ENCODE peak calls at places on chromosomes 2 and 18, in seven cellular contexts. One of them, this sample, is unnamed.

GRCh38 chr18:54607213-54607934 is 16.3 kb downstream of the DYNAP start:
- DNase-seq in upper lobe of right lung: no peak
- DNase-seq in hepatocyte: peak; percentile 40
- DNase-seq in breast epithelium: peak; percentile 66
- DNase-seq in neural crest cell: no peak
- DNase-seq in kidney epithelial cell: peak; percentile 83
- DNase-seq in heart left ventricle: no peak
- DNase-seq in this sample: no peak

GRCh38 chr2:75547345-75548035 is 13.2 kb downstream of the EVA1A start:
- DNase-seq in upper lobe of right lung: no peak
- DNase-seq in hepatocyte: peak; percentile 30
- DNase-seq in breast epithelium: no peak
- DNase-seq in neural crest cell: no peak
- DNase-seq in kidney epithelial cell: no peak
- DNase-seq in heart left ventricle: no peak
- DNase-seq in this sample: no peak

GRCh38 chr2:237156131-237156856 is 70.6 kb downstream of the COPS8 start:
- DNase-seq in upper lobe of right lung: no peak
- DNase-seq in hepatocyte: peak; percentile 52
- DNase-seq in breast epithelium: no peak
- DNase-seq in neural crest cell: no peak
- DNase-seq in kidney epithelial cell: peak; percentile 35
- DNase-seq in heart left ventricle: peak; percentile 80
- DNase-seq in this sample: no peak

GRCh38 chr2:105378921-105379383 is 19.9 kb downstream of the FHL2 start:
- DNase-seq in upper lobe of right lung: no peak
- DNase-seq in hepatocyte: no peak
- DNase-seq in breast epithelium: no peak
- DNase-seq in neural crest cell: no peak
- DNase-seq in kidney epithelial cell: no peak
- DNase-seq in heart left ventricle: no peak
- DNase-seq in this sample: no peak

GRCh38 chr2:99337931-99338580 is 867 bp downstream of the EIF5B start:
- DNase-seq in upper lobe of right lung: no peak
- DNase-seq in hepatocyte: no peak
- DNase-seq in breast epithelium: no peak
- DNase-seq in neural crest cell: no peak
- DNase-seq in kidney epithelial cell: no peak
- DNase-seq in heart left ventricle: no peak
- DNase-seq in this sample: no peak

GRCh38 chr2:109712746-109713145 is 81.4 kb upstream of the RGPD5 start:
- DNase-seq in upper lobe of right lung: peak; percentile 40
- DNase-seq in hepatocyte: no peak
- DNase-seq in breast epithelium: no peak
- DNase-seq in neural crest cell: no peak
- DNase-seq in kidney epithelial cell: no peak
- DNase-seq in heart left ventricle: no peak
- DNase-seq in this sample: no peak

GRCh38 chr2:178101321-178102079 is 10.7 kb upstream of the RBM45 start:
- DNase-seq in upper lobe of right lung: no peak
- DNase-seq in hepatocyte: no peak
- DNase-seq in breast epithelium: no peak
- DNase-seq in neural crest cell: no peak
- DNase-seq in kidney epithelial cell: no peak
- DNase-seq in heart left ventricle: no peak
- DNase-seq in this sample: no peak

GRCh38 chr2:64025741-64026140 is 6.5 kb upstream of the VPS54 start:
- DNase-seq in upper lobe of right lung: no peak
- DNase-seq in hepatocyte: no peak
- DNase-seq in breast epithelium: no peak
- DNase-seq in neural crest cell: no peak
- DNase-seq in kidney epithelial cell: no peak
- DNase-seq in heart left ventricle: no peak
- DNase-seq in this sample: no peak

GRCh38 chr2:162111958-162112850 is 38.2 kb upstream of the DPP4 start:
- DNase-seq in upper lobe of right lung: no peak
- DNase-seq in hepatocyte: no peak
- DNase-seq in breast epithelium: no peak
- DNase-seq in neural crest cell: no peak
- DNase-seq in kidney epithelial cell: no peak
- DNase-seq in heart left ventricle: no peak
- DNase-seq in this sample: no peak

GRCh38 chr2:18662689-18663088 is 73.3 kb upstream of the NT5C1B start:
- DNase-seq in upper lobe of right lung: no peak
- DNase-seq in hepatocyte: no peak
- DNase-seq in breast epithelium: no peak
- DNase-seq in neural crest cell: no peak
- DNase-seq in kidney epithelial cell: no peak
- DNase-seq in heart left ventricle: no peak
- DNase-seq in this sample: no peak

GRCh38 chr18:3062798-3063563 is 50.0 kb upstream of the LPIN2 start:
- DNase-seq in upper lobe of right lung: peak; percentile 87
- DNase-seq in hepatocyte: peak; percentile 70
- DNase-seq in breast epithelium: no peak
- DNase-seq in neural crest cell: peak; percentile 70
- DNase-seq in kidney epithelial cell: no peak
- DNase-seq in heart left ventricle: peak; percentile 83
- DNase-seq in this sample: peak; percentile 57

GRCh38 chr2:241315879-241316700 is at the start of gene SEPTIN2:
- DNase-seq in upper lobe of right lung: peak; percentile 93
- DNase-seq in hepatocyte: peak; percentile 86
- DNase-seq in breast epithelium: peak; percentile 64
- DNase-seq in neural crest cell: peak; percentile 66
- DNase-seq in kidney epithelial cell: no peak
- DNase-seq in heart left ventricle: peak; percentile 89
- DNase-seq in this sample: peak; percentile 37

GRCh38 chr2:27094353-27094984 is 7.9 kb downstream of the KHK start:
- DNase-seq in upper lobe of right lung: no peak
- DNase-seq in hepatocyte: no peak
- DNase-seq in breast epithelium: no peak
- DNase-seq in neural crest cell: no peak
- DNase-seq in kidney epithelial cell: no peak
- DNase-seq in heart left ventricle: no peak
- DNase-seq in this sample: no peak

GRCh38 chr2:110755494-110756078 is 23.2 kb downstream of the ACOXL start:
- DNase-seq in upper lobe of right lung: no peak
- DNase-seq in hepatocyte: no peak
- DNase-seq in breast epithelium: no peak
- DNase-seq in neural crest cell: no peak
- DNase-seq in kidney epithelial cell: no peak
- DNase-seq in heart left ventricle: no peak
- DNase-seq in this sample: no peak

GRCh38 chr2:82591718-82592117 is 1867.4 kb downstream of the SUCLG1 start:
- DNase-seq in upper lobe of right lung: no peak
- DNase-seq in hepatocyte: no peak
- DNase-seq in breast epithelium: no peak
- DNase-seq in neural crest cell: no peak
- DNase-seq in kidney epithelial cell: no peak
- DNase-seq in heart left ventricle: no peak
- DNase-seq in this sample: no peak

GRCh38 chr2:70552501-70553333 is 909 bp downstream of the TGFA start:
- DNase-seq in upper lobe of right lung: no peak
- DNase-seq in hepatocyte: no peak
- DNase-seq in breast epithelium: no peak
- DNase-seq in neural crest cell: no peak
- DNase-seq in kidney epithelial cell: no peak
- DNase-seq in heart left ventricle: no peak
- DNase-seq in this sample: no peak

GRCh38 chr2:172972005-172972619 is 103.5 kb upstream of the MAP3K20 start:
- DNase-seq in upper lobe of right lung: peak; percentile 68
- DNase-seq in hepatocyte: peak; percentile 55
- DNase-seq in breast epithelium: no peak
- DNase-seq in neural crest cell: peak; percentile 16
- DNase-seq in kidney epithelial cell: no peak
- DNase-seq in heart left ventricle: no peak
- DNase-seq in this sample: no peak

GRCh38 chr2:182504903-182505302 is 78.1 kb upstream of the PDE1A start:
- DNase-seq in upper lobe of right lung: no peak
- DNase-seq in hepatocyte: peak; percentile 40
- DNase-seq in breast epithelium: no peak
- DNase-seq in neural crest cell: no peak
- DNase-seq in kidney epithelial cell: peak; percentile 7
- DNase-seq in heart left ventricle: no peak
- DNase-seq in this sample: no peak

GRCh38 chr2:172046080-172046678 is 39.1 kb upstream of the DLX1 start:
- DNase-seq in upper lobe of right lung: no peak
- DNase-seq in hepatocyte: no peak
- DNase-seq in breast epithelium: no peak
- DNase-seq in neural crest cell: no peak
- DNase-seq in kidney epithelial cell: no peak
- DNase-seq in heart left ventricle: no peak
- DNase-seq in this sample: no peak

GRCh38 chr2:240170354-240170735 is 29.9 kb upstream of the OTOS start:
- DNase-seq in upper lobe of right lung: peak; percentile 53
- DNase-seq in hepatocyte: peak; percentile 32
- DNase-seq in breast epithelium: no peak
- DNase-seq in neural crest cell: no peak
- DNase-seq in kidney epithelial cell: no peak
- DNase-seq in heart left ventricle: peak; percentile 9
- DNase-seq in this sample: no peak

GRCh38 chr2:169072163-169072925 is 3.0 kb downstream of the DHRS9 start:
- DNase-seq in upper lobe of right lung: no peak
- DNase-seq in hepatocyte: no peak
- DNase-seq in breast epithelium: no peak
- DNase-seq in neural crest cell: no peak
- DNase-seq in kidney epithelial cell: no peak
- DNase-seq in heart left ventricle: no peak
- DNase-seq in this sample: no peak
- TF ChIP-seq CTCF in upper lobe of right lung: no peak
- TF ChIP-seq CTCF in hepatocyte: no peak
- TF ChIP-seq CTCF in breast epithelium: no peak
- TF ChIP-seq CTCF in neural crest cell: no peak
- TF ChIP-seq CTCF in kidney epithelial cell: no peak
- TF ChIP-seq CTCF in heart left ventricle: no peak
- TF ChIP-seq CTCF in this sample: no peak

DNA sequence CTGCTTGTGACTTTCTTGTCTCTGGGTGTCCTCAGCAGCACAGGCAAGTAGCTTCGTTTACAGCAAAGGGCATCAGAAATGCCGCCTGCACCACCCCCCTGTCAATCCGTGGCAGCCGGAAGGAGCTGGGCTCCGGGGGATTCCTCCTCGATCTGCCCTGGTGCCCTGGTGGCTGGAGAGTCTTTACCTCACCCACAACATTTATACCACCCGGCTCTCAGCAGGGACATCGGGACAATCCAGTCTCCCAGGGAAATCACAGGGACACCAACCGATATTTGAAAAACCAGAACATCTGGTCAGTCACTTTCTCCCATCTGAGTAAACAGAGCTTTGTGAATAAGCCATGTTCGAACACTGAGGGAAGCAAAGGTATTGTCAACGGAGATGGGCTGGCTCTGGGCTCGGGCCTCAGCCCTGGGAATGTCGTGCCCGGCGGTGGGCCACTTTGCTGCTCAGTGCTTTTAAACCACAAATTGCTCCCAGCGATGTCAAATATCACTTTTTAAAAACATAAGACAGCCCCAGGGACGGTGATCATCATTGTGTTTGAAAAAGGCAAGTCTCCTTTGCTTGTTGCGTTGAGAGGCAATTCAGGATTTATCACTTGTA is 210.0 kb upstream of the SALL3 start:
- DNase-seq in upper lobe of right lung: no peak
- DNase-seq in hepatocyte: no peak
- DNase-seq in breast epithelium: peak; percentile 7
- DNase-seq in neural crest cell: no peak
- DNase-seq in kidney epithelial cell: no peak
- DNase-seq in heart left ventricle: no peak
- DNase-seq in this sample: no peak
- TF ChIP-seq CTCF in upper lobe of right lung: no peak
- TF ChIP-seq CTCF in hepatocyte: no peak
- TF ChIP-seq CTCF in breast epithelium: no peak
- TF ChIP-seq CTCF in neural crest cell: no peak
- TF ChIP-seq CTCF in kidney epithelial cell: no peak
- TF ChIP-seq CTCF in heart left ventricle: no peak
- TF ChIP-seq CTCF in this sample: no peak

GRCh38 chr18:23337599-23338444 is 115.3 kb upstream of the RIOK3 start:
- DNase-seq in upper lobe of right lung: no peak
- DNase-seq in hepatocyte: peak; percentile 26
- DNase-seq in breast epithelium: no peak
- DNase-seq in neural crest cell: peak; percentile 17
- DNase-seq in kidney epithelial cell: peak; percentile 29
- DNase-seq in heart left ventricle: no peak
- DNase-seq in this sample: no peak
- TF ChIP-seq CTCF in upper lobe of right lung: no peak
- TF ChIP-seq CTCF in hepatocyte: no peak
- TF ChIP-seq CTCF in breast epithelium: no peak
- TF ChIP-seq CTCF in neural crest cell: peak; percentile 34
- TF ChIP-seq CTCF in kidney epithelial cell: no peak
- TF ChIP-seq CTCF in heart left ventricle: no peak
- TF ChIP-seq CTCF in this sample: no peak

GRCh38 chr18:9707381-9708056 is 582 bp upstream of the RAB31 start:
- DNase-seq in upper lobe of right lung: no peak
- DNase-seq in hepatocyte: no peak
- DNase-seq in breast epithelium: no peak
- DNase-seq in neural crest cell: no peak
- DNase-seq in kidney epithelial cell: no peak
- DNase-seq in heart left ventricle: no peak
- DNase-seq in this sample: no peak

GRCh38 chr18:9710037-9710436 is 1.9 kb downstream of the RAB31 start:
- DNase-seq in upper lobe of right lung: no peak
- DNase-seq in hepatocyte: no peak
- DNase-seq in breast epithelium: no peak
- DNase-seq in neural crest cell: no peak
- DNase-seq in kidney epithelial cell: no peak
- DNase-seq in heart left ventricle: no peak
- DNase-seq in this sample: no peak

GRCh38 chr18:9706081-9706935 is 1.8 kb upstream of the RAB31 start:
- DNase-seq in upper lobe of right lung: no peak
- DNase-seq in hepatocyte: no peak
- DNase-seq in breast epithelium: no peak
- DNase-seq in neural crest cell: no peak
- DNase-seq in kidney epithelial cell: no peak
- DNase-seq in heart left ventricle: no peak
- DNase-seq in this sample: no peak

GRCh38 chr18:9708882-9709877 is 1.1 kb downstream of the RAB31 start:
- DNase-seq in upper lobe of right lung: peak; percentile 67
- DNase-seq in hepatocyte: peak; percentile 19
- DNase-seq in breast epithelium: no peak
- DNase-seq in neural crest cell: no peak
- DNase-seq in kidney epithelial cell: no peak
- DNase-seq in heart left ventricle: no peak
- DNase-seq in this sample: no peak

DNA sequence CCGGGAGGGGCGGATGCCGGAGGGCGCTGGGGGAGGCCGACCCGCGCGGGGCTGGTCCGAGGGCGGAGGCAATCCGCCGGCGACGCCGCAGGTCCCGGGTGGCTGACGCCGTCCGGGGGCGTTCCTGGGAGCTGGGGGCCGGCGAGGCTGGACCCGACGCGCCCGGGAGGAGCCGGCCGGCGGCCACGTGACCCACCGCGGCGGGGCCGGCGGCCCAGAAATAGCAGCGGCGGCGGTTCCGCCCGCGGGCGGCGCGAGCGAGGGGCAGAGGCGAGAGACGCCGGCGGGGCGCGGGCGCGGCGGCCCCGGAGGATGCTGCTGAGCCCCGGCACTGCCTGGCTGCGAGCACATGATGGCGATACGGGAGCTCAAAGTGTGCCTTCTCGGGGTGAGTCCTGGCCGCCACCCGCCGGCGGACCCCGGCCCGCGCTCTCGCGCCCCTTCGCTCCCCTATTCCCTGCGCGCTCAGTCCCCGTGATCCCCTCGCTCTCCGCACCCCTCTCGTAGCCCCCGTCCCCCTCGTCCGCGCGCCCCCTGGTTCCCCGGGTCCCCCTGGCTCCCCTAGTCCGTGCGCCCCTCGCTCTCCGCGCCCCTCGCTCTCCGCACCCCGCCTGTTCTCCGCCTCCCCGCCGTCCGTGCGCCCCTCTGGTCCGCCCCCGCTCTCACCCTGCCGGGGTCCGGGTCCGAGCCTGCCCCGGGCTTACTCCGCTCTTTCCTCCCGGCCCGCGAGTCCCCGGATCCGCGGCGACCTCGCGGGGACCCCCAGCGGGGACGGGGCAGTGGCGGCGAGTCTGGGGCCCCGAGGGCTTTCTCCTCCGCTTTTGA is at the start of gene RAB31:
- DNase-seq in upper lobe of right lung: peak; percentile 92
- DNase-seq in hepatocyte: peak; percentile 91
- DNase-seq in breast epithelium: peak; percentile 48
- DNase-seq in neural crest cell: peak; percentile 40
- DNase-seq in kidney epithelial cell: no peak
- DNase-seq in heart left ventricle: peak; percentile 90
- DNase-seq in this sample: no peak
- TF ChIP-seq CTCF in upper lobe of right lung: no peak
- TF ChIP-seq CTCF in hepatocyte: no peak
- TF ChIP-seq CTCF in breast epithelium: no peak
- TF ChIP-seq CTCF in neural crest cell: no peak
- TF ChIP-seq CTCF in kidney epithelial cell: no peak
- TF ChIP-seq CTCF in heart left ventricle: peak; percentile 12
- TF ChIP-seq CTCF in this sample: no peak